ENCODE peak calls at places on chromosome 11, in eight cellular contexts. C, K, G, T, O, A, M and J are unnamed samples.

GRCh38 chr11:28606930-28607329 is 498.7 kb downstream of the METTL15 start:
- DNase-seq in C (no peak), K (no peak), G (no peak), T (no peak), O (peak; percentile 37), A (no peak), M (no peak), J (no peak)

GRCh38 chr11:71349627-71350026 is 97.2 kb upstream of the SHANK2 start:
- DNase-seq in C (no peak), K (no peak), G (no peak), T (no peak), O (no peak), A (no peak), M (no peak), J (no peak)

GRCh38 chr11:71420455-71421241 is 27.5 kb downstream of the DHCR7 start:
- DNase-seq in C (peak; percentile 63), K (no peak), G (peak; percentile 36), T (peak; percentile 13), O (no peak), A (peak; percentile 68), M (no peak), J (no peak)

GRCh38 chr11:127470485-127470884 is 469.9 kb upstream of the KIRREL3 start:
- DNase-seq in C (peak; percentile 2), K (no peak), G (no peak), T (peak; percentile 4), O (no peak), A (no peak), M (no peak), J (no peak)

GRCh38 chr11:93547768-93548167 is 4.6 kb upstream of the SMCO4 start:
- DNase-seq in C (no peak), K (no peak), G (no peak), T (no peak), O (no peak), A (no peak), M (no peak), J (no peak)

GRCh38 chr11:93747122-93747521 is 5.7 kb downstream of the C11orf54 start:
- DNase-seq in C (no peak), K (no peak), G (no peak), T (no peak), O (no peak), A (no peak), M (no peak), J (no peak)

GRCh38 chr11:123429336-123429735 is 733 bp upstream of the GRAMD1B start:
- DNase-seq in C (no peak), K (no peak), G (peak; percentile 8), T (peak; percentile 94), O (no peak), A (no peak), M (no peak), J (no peak)

GRCh38 chr11:69841859-69842698 is 22.9 kb upstream of the FGF3 start:
- DNase-seq in C (peak; percentile 45), K (peak; percentile 14), G (no peak), T (no peak), O (no peak), A (no peak), M (no peak), J (no peak)

GRCh38 chr11:22192289-22192641 is 620 bp upstream of the ANO5 start:
- DNase-seq in C (peak; percentile 38), K (no peak), G (no peak), T (no peak), O (no peak), A (peak; percentile 25), M (no peak), J (no peak)

GRCh38 chr11:38562562-38562961 is 1964.5 kb upstream of the RAG2 start:
- DNase-seq in C (no peak), K (no peak), G (no peak), T (no peak), O (no peak), A (no peak), M (no peak), J (no peak)

GRCh38 chr11:32090774-32091370 is at the start of gene RCN1:
- DNase-seq in C (peak; percentile 73), K (peak; percentile 30), G (peak; percentile 32), T (peak; percentile 44), O (peak; percentile 93), A (peak; percentile 46), M (peak; percentile 76), J (peak; percentile 50)

GRCh38 chr11:134797411-134798089 is 385.5 kb upstream of the B3GAT1 start:
- DNase-seq in C (no peak), K (no peak), G (no peak), T (no peak), O (peak; percentile 58), A (no peak), M (no peak), J (no peak)

GRCh38 chr11:45096636-45097035 is 49.8 kb upstream of the PRDM11 start:
- DNase-seq in C (no peak), K (peak; percentile 6), G (no peak), T (no peak), O (no peak), A (no peak), M (peak; percentile 49), J (no peak)
- TF ChIP-seq CTCF in C (no peak), K (no peak), G (no peak), T (no peak), O (no peak), A (no peak), M (no peak), J (no peak)

GRCh38 chr11:65429724-65430405 is 7.3 kb downstream of the NEAT1 start:
- DNase-seq in C (peak; percentile 73), K (peak; percentile 60), G (no peak), T (peak; percentile 72), O (peak; percentile 89), A (peak; percentile 80), M (peak; percentile 79), J (no peak)

GRCh38 chr11:65429069-65429681 is 6.6 kb downstream of the NEAT1 start:
- DNase-seq in C (no peak), K (no peak), G (no peak), T (peak; percentile 72), O (no peak), A (peak; percentile 43), M (peak; percentile 64), J (no peak)

GRCh38 chr11:65427691-65428577 is 5.3 kb downstream of the NEAT1 start:
- DNase-seq in C (no peak), K (peak; percentile 39), G (no peak), T (peak; percentile 80), O (no peak), A (peak; percentile 64), M (peak; percentile 69), J (no peak)

GRCh38 chr11:65426839-65427690 is 4.5 kb downstream of the NEAT1 start:
- DNase-seq in C (no peak), K (peak; percentile 38), G (no peak), T (peak; percentile 88), O (no peak), A (peak; percentile 75), M (peak; percentile 74), J (no peak)

GRCh38 chr11:65428578-65429068 is 6.0 kb downstream of the NEAT1 start:
- DNase-seq in C (no peak), K (no peak), G (no peak), T (no peak), O (no peak), A (peak; percentile 65), M (peak; percentile 70), J (no peak)
- TF ChIP-seq CTCF in C (no peak), K (no peak), G (no peak), T (no peak), O (peak; percentile 6), A (no peak), M (no peak), J (no peak)

GRCh38 chr11:27506200-27507182 is at the start of gene LIN7C:
- DNase-seq in C (peak; percentile 86), K (peak; percentile 94), G (peak; percentile 97), T (peak; percentile 95), O (peak; percentile 90), A (peak; percentile 97), M (peak; percentile 98), J (peak; percentile 72)
- TF ChIP-seq CTCF in C (no peak), K (peak; percentile 20), G (no peak), T (peak; percentile 24), O (peak; percentile 8), A (no peak), M (peak; percentile 6), J (no peak)

GRCh38 chr11:43948341-43949185 is 6.1 kb downstream of the C11orf96 start:
- DNase-seq in C (no peak), K (no peak), G (no peak), T (no peak), O (no peak), A (no peak), M (no peak), J (no peak)

GRCh38 chr11:43944761-43945311 is 2.4 kb downstream of the C11orf96 start:
- DNase-seq in C (peak; percentile 90), K (peak; percentile 59), G (peak; percentile 69), T (no peak), O (peak; percentile 94), A (peak; percentile 78), M (peak; percentile 86), J (peak; percentile 34)

GRCh38 chr11:43947815-43948214 is 5.4 kb downstream of the C11orf96 start:
- DNase-seq in C (no peak), K (no peak), G (no peak), T (no peak), O (no peak), A (no peak), M (peak; percentile 79), J (no peak)

GRCh38 chr11:43943931-43944751 is 1.7 kb downstream of the C11orf96 start:
- DNase-seq in C (peak; percentile 25), K (no peak), G (peak; percentile 13), T (no peak), O (peak; percentile 84), A (no peak), M (no peak), J (no peak)

GRCh38 chr11:43947003-43947500 is 4.6 kb downstream of the C11orf96 start:
- DNase-seq in C (no peak), K (no peak), G (no peak), T (peak; percentile 39), O (peak; percentile 45), A (no peak), M (peak; percentile 84), J (no peak)
- TF ChIP-seq CTCF in C (no peak), K (no peak), G (no peak), T (peak; percentile 63), O (no peak), A (no peak), M (peak; percentile 46), J (no peak)

DNA sequence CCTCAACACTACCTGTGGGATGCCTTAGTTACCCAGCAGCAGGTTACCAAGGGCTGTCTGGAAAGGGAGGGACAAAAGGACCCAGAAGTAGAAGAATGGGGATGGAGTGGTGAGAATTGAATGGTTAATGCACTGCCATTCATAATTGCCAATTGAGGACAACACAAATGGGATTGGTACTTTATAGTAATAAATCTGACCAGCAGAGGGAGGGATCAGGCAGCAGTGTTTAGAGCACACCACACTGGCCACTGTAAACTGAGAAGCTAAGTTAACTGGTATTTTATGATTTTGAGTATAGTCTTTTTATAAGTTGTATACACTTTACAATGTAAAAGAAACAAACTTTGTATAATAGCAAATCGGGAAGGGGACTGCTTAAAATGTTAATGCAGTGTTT is 10.7 kb downstream of the TBRG1 start:
- DNase-seq in C (no peak), K (no peak), G (peak; percentile 13), T (peak; percentile 19), O (no peak), A (no peak), M (no peak), J (no peak)
- TF ChIP-seq CTCF in C (no peak), K (no peak), G (peak; percentile 18), T (peak; percentile 66), O (no peak), A (no peak), M (no peak), J (no peak)